ENCODE peak calls at places on chromosomes 5 and 9, in eight cellular contexts. Z, U, O, N, G, A, L and V are unnamed samples. For H3K4me1, the result is how much of the 10 kb centered on the place peaks cover.

GRCh38 chr9:7489018-7489417 is 310.6 kb downstream of the DMAC1 start:
- DNase-seq in Z (peak), U (peak), O (no peak), N (no peak), G (peak), A (no peak), L (peak), V (peak)

GRCh38 chr5:125112196-125112595 is 365.8 kb upstream of the ZNF608 start:
- DNase-seq in Z (no peak), U (no peak), O (no peak), N (no peak), G (no peak), A (no peak), L (no peak), V (no peak)

GRCh38 chr9:128644452-128644851 is 12.2 kb downstream of the DYNC2I2 start:
- DNase-seq in Z (no peak), U (no peak), O (no peak), N (no peak), G (no peak), A (no peak), L (no peak), V (no peak)

GRCh38 chr9:23826120-23826629 is at the start of gene ELAVL2:
- DNase-seq in Z (peak), U (peak), O (peak), N (peak), G (peak), A (peak), L (peak), V (peak)

GRCh38 chr5:1720396-1721110 is 79.1 kb downstream of the MRPL36 start:
- DNase-seq in Z (peak), U (no peak), O (no peak), N (no peak), G (no peak), A (no peak), L (no peak), V (no peak)

GRCh38 chr9:109806506-109807115 is 26.6 kb downstream of the PALM2AKAP2 start:
- DNase-seq in Z (no peak), U (no peak), O (no peak), N (no peak), G (no peak), A (no peak), L (peak), V (no peak)

GRCh38 chr5:175479125-175479881 is 943 bp downstream of the SFXN1 start:
- DNase-seq in Z (peak), U (peak), O (peak), N (no peak), G (no peak), A (no peak), L (no peak), V (no peak)

GRCh38 chr5:134451618-134452505 is 40.2 kb upstream of the CDKN2AIPNL start:
- DNase-seq in Z (peak), U (no peak), O (peak), N (peak), G (peak), A (no peak), L (peak), V (no peak)

GRCh38 chr5:142248853-142249462 is 75.9 kb downstream of the SPRY4 start:
- DNase-seq in Z (peak), U (no peak), O (no peak), N (no peak), G (peak), A (no peak), L (peak), V (peak)

GRCh38 chr5:153458266-153458665 is 32.2 kb upstream of the GRIA1 start:
- DNase-seq in Z (no peak), U (no peak), O (no peak), N (no peak), G (no peak), A (no peak), L (no peak), V (no peak)

GRCh38 chr9:4927043-4927471 is 58.0 kb upstream of the JAK2 start:
- DNase-seq in Z (no peak), U (no peak), O (no peak), N (no peak), G (no peak), A (peak), L (peak), V (no peak)

GRCh38 chr5:95859327-95860060 is 37.0 kb upstream of the GLRX start:
- DNase-seq in Z (no peak), U (no peak), O (no peak), N (peak), G (no peak), A (peak), L (peak), V (no peak)

GRCh38 chr9:13513710-13514444 is 234.4 kb upstream of the MPDZ start:
- DNase-seq in Z (no peak), U (peak), O (no peak), N (no peak), G (no peak), A (peak), L (peak), V (peak)

GRCh38 chr5:92455011-92455410 is 1071.9 kb upstream of the ARRDC3 start:
- DNase-seq in Z (no peak), U (no peak), O (no peak), N (no peak), G (no peak), A (no peak), L (no peak), V (no peak)

GRCh38 chr9:72271617-72272478 is 93.2 kb downstream of the ZFAND5 start:
- DNase-seq in Z (peak), U (peak), O (peak), N (peak), G (no peak), A (peak), L (peak), V (peak)

GRCh38 chr9:19934301-19934868 is 145.5 kb upstream of the SLC24A2 start:
- DNase-seq in Z (peak), U (no peak), O (no peak), N (peak), G (peak), A (peak), L (peak), V (no peak)

GRCh38 chr5:160463775-160464465 is 42.3 kb downstream of the PTTG1 start:
- DNase-seq in Z (no peak), U (no peak), O (no peak), N (no peak), G (no peak), A (no peak), L (peak), V (no peak)

GRCh38 chr9:5838884-5839571 is 6.1 kb upstream of the ERMP1 start:
- DNase-seq in Z (peak), U (no peak), O (no peak), N (peak), G (no peak), A (peak), L (peak), V (peak)

GRCh38 chr5:54993318-54993717 is 7.9 kb upstream of the ESM1 start:
- DNase-seq in Z (no peak), U (no peak), O (no peak), N (no peak), G (no peak), A (peak), L (no peak), V (no peak)

GRCh38 chr5:1540166-1540565 is 16.4 kb upstream of the LPCAT1 start:
- DNase-seq in Z (no peak), U (no peak), O (peak), N (no peak), G (peak), A (no peak), L (no peak), V (no peak)

GRCh38 chr5:54357371-54358058 is 47.1 kb upstream of the ARL15 start:
- DNase-seq in Z (no peak), U (peak), O (no peak), N (no peak), G (no peak), A (no peak), L (no peak), V (no peak)

GRCh38 chr9:98654247-98654646 is 54.5 kb downstream of the GABBR2 start:
- DNase-seq in Z (no peak), U (no peak), O (no peak), N (no peak), G (no peak), A (no peak), L (no peak), V (no peak)

GRCh38 chr9:4077499-4078102 is 222.3 kb downstream of the GLIS3 start:
- DNase-seq in Z (peak), U (peak), O (peak), N (peak), G (peak), A (peak), L (peak), V (peak)

GRCh38 chr5:16160706-16161105 is 18.9 kb downstream of the MARCHF11 start:
- DNase-seq in Z (peak), U (no peak), O (no peak), N (peak), G (no peak), A (peak), L (peak), V (peak)

GRCh38 chr5:89883967-89884366 is 525.6 kb downstream of the CETN3 start:
- DNase-seq in Z (no peak), U (no peak), O (no peak), N (no peak), G (no peak), A (no peak), L (no peak), V (no peak)

GRCh38 chr9:18824095-18824666 is 208.8 kb downstream of the SAXO1 start:
- DNase-seq in Z (peak), U (peak), O (no peak), N (peak), G (no peak), A (peak), L (peak), V (no peak)

GRCh38 chr9:5518061-5518936 is 8.0 kb downstream of the PDCD1LG2 start:
- DNase-seq in Z (no peak), U (no peak), O (no peak), N (no peak), G (peak), A (no peak), L (no peak), V (no peak)

GRCh38 chr5:37248387-37248969 is 698 bp downstream of the CPLANE1 start:
- DNase-seq in Z (no peak), U (peak), O (no peak), N (peak), G (no peak), A (peak), L (peak), V (peak)

GRCh38 chr5:114185274-114185673 is 176.6 kb upstream of the KCNN2 start:
- DNase-seq in Z (no peak), U (no peak), O (no peak), N (peak), G (peak), A (peak), L (peak), V (peak)
- H3K4me3 ChIP-seq in Z (no peak), U (no peak), O (no peak), N (no peak), G (no peak), A (no peak), L (no peak), V (no peak)

DNA sequence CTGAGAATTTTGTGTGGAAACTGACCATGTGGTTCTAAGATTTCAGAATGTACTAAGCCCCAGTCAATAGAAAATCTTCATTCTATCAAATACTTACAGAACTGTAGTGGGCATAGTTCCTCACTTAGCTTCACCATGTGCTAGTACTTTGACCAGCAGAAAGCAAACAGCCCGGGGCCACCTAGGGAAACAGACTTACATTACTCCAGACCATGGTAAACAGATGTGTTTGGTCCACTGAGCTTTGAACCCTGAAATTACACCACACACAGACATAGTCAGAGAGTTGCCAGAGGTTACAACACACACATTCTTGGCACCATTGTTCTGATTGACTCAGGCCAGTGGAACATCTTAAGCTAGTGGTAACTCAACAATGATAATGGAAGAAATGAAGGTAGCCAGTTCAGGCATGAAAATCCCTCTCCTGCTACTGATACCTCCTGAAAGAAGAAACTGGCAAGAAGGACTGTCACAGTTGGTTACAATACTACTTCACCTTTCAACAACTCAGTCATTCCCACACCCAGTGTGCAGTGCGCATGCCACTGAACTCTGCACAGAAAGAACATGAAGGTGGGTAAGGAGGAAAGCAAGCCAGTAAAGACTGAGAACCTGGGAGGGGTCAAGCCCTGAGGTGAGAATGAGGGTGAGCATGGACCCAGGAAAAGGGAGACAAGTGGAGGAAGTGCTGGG is 18.7 kb upstream of the LECT2 start:
- DNase-seq in Z (no peak), U (no peak), O (no peak), N (peak), G (peak), A (no peak), L (peak), V (no peak)
- H3K27ac ChIP-seq in Z (no peak), U (no peak), O (no peak), N (peak), G (no peak), A (no peak), L (no peak), V (no peak)

GRCh38 chr9:127539982-127540663 is 72.0 kb upstream of the STXBP1 start:
- DNase-seq in Z (no peak), U (no peak), O (no peak), N (no peak), G (no peak), A (no peak), L (no peak), V (no peak)

GRCh38 chr9:127541176-127541575 is 70.9 kb upstream of the STXBP1 start:
- DNase-seq in Z (no peak), U (no peak), O (no peak), N (no peak), G (no peak), A (no peak), L (no peak), V (no peak)

GRCh38 chr9:127540664-127541041 is 71.4 kb upstream of the STXBP1 start:
- DNase-seq in Z (no peak), U (no peak), O (no peak), N (no peak), G (no peak), A (no peak), L (no peak), V (no peak)

GRCh38 chr9:127543221-127543620 is 68.9 kb upstream of the STXBP1 start:
- DNase-seq in Z (no peak), U (no peak), O (no peak), N (no peak), G (peak), A (no peak), L (no peak), V (peak)

DNA sequence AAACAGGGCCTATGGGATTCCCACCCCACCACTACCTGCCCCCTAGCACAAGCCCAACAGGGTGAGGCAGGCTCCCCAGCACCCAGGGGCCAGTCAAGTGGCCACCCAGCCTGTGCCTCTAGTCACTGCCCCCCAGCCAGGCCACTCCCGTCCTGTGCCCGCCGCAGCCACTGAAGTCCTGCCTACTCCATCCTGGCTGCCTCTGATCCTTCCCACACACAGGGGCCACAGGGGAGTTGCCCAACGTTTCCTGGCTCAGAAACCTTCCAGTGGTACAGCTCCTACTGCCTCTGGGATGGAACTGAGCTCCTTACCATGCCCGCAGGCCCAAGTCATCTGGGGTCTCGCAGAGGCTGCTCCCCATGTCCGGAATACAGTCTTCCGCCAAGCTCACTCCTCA is 70.2 kb upstream of the STXBP1 start:
- DNase-seq in Z (no peak), U (no peak), O (no peak), N (no peak), G (peak), A (no peak), L (peak), V (no peak)
- H3K4me1 ChIP-seq in Z (under half), U (under half), O (under half), N (half or more), G (under half), A (under half), L (under half), V (half or more)

GRCh38 chr5:73234156-73234555 is 61.2 kb downstream of the TMEM174 start:
- DNase-seq in Z (no peak), U (no peak), O (no peak), N (no peak), G (no peak), A (no peak), L (no peak), V (no peak)

GRCh38 chr5:73233461-73234151 is 60.6 kb downstream of the TMEM174 start:
- DNase-seq in Z (no peak), U (peak), O (no peak), N (no peak), G (peak), A (peak), L (no peak), V (no peak)

GRCh38 chr5:73232266-73233041 is 59.5 kb downstream of the TMEM174 start:
- DNase-seq in Z (no peak), U (peak), O (no peak), N (no peak), G (no peak), A (peak), L (no peak), V (no peak)

GRCh38 chr5:73231245-73231778 is 58.3 kb downstream of the TMEM174 start:
- DNase-seq in Z (no peak), U (no peak), O (no peak), N (no peak), G (no peak), A (no peak), L (no peak), V (no peak)

GRCh38 chr5:73233053-73233460 is 60.1 kb downstream of the TMEM174 start:
- DNase-seq in Z (no peak), U (no peak), O (no peak), N (no peak), G (no peak), A (no peak), L (no peak), V (no peak)
- H3K4me3 ChIP-seq in Z (no peak), U (no peak), O (no peak), N (no peak), G (peak), A (no peak), L (peak), V (no peak)